ENCODE peak calls at places on chromosomes 4 and X, in eight cellular contexts. One of them, this sample, is unnamed.

GRCh38 chrX:41889317-41890025 is 33.9 kb downstream of the CASK start:
- DNase-seq in astrocyte of the spinal cord: peak; percentile 24
- DNase-seq in GOT3: no peak
- DNase-seq in activated naive CD8-positive, alpha-beta T cell treated with anti-CD3 and anti-CD28 coated beads for 36 hours: no peak
- DNase-seq in H7: no peak
- DNase-seq in activated naive CD4-positive, alpha-beta T cell treated with anti-CD3 and anti-CD28 coated beads, Interleukin-2, amount 10 ng/mL, durations not matched to agents 7 days and 5 days: no peak
- DNase-seq in Caki2: peak; percentile 50
- DNase-seq in T follicular helper cell: no peak
- DNase-seq in this sample: no peak

GRCh38 chr4:73727685-73728084 is 12.7 kb upstream of the CXCL8 start:
- DNase-seq in astrocyte of the spinal cord: no peak
- DNase-seq in GOT3: no peak
- DNase-seq in activated naive CD8-positive, alpha-beta T cell treated with anti-CD3 and anti-CD28 coated beads for 36 hours: no peak
- DNase-seq in H7: no peak
- DNase-seq in activated naive CD4-positive, alpha-beta T cell treated with anti-CD3 and anti-CD28 coated beads, Interleukin-2, amount 10 ng/mL, durations not matched to agents 7 days and 5 days: no peak
- DNase-seq in Caki2: no peak
- DNase-seq in T follicular helper cell: no peak
- DNase-seq in this sample: no peak

GRCh38 chr4:2402053-2402452 is 16.4 kb downstream of the ZFYVE28 start:
- DNase-seq in astrocyte of the spinal cord: peak; percentile 32
- DNase-seq in GOT3: no peak
- DNase-seq in activated naive CD8-positive, alpha-beta T cell treated with anti-CD3 and anti-CD28 coated beads for 36 hours: no peak
- DNase-seq in H7: peak; percentile 95
- DNase-seq in activated naive CD4-positive, alpha-beta T cell treated with anti-CD3 and anti-CD28 coated beads, Interleukin-2, amount 10 ng/mL, durations not matched to agents 7 days and 5 days: peak; percentile 54
- DNase-seq in Caki2: no peak
- DNase-seq in T follicular helper cell: no peak
- DNase-seq in this sample: peak; percentile 59

GRCh38 chrX:43849173-43849572 is 33.1 kb downstream of the MAOB start:
- DNase-seq in astrocyte of the spinal cord: no peak
- DNase-seq in GOT3: no peak
- DNase-seq in activated naive CD8-positive, alpha-beta T cell treated with anti-CD3 and anti-CD28 coated beads for 36 hours: no peak
- DNase-seq in H7: no peak
- DNase-seq in activated naive CD4-positive, alpha-beta T cell treated with anti-CD3 and anti-CD28 coated beads, Interleukin-2, amount 10 ng/mL, durations not matched to agents 7 days and 5 days: no peak
- DNase-seq in Caki2: no peak
- DNase-seq in T follicular helper cell: no peak
- DNase-seq in this sample: no peak

GRCh38 chrX:116436358-116436816 is at the start of gene SLC6A14:
- DNase-seq in astrocyte of the spinal cord: no peak
- DNase-seq in GOT3: no peak
- DNase-seq in activated naive CD8-positive, alpha-beta T cell treated with anti-CD3 and anti-CD28 coated beads for 36 hours: no peak
- DNase-seq in H7: no peak
- DNase-seq in activated naive CD4-positive, alpha-beta T cell treated with anti-CD3 and anti-CD28 coated beads, Interleukin-2, amount 10 ng/mL, durations not matched to agents 7 days and 5 days: no peak
- DNase-seq in Caki2: no peak
- DNase-seq in T follicular helper cell: no peak
- DNase-seq in this sample: no peak

GRCh38 chr4:182896421-182896820 is 20.8 kb downstream of the DCTD start:
- DNase-seq in astrocyte of the spinal cord: no peak
- DNase-seq in GOT3: no peak
- DNase-seq in activated naive CD8-positive, alpha-beta T cell treated with anti-CD3 and anti-CD28 coated beads for 36 hours: no peak
- DNase-seq in H7: no peak
- DNase-seq in activated naive CD4-positive, alpha-beta T cell treated with anti-CD3 and anti-CD28 coated beads, Interleukin-2, amount 10 ng/mL, durations not matched to agents 7 days and 5 days: no peak
- DNase-seq in Caki2: no peak
- DNase-seq in T follicular helper cell: no peak
- DNase-seq in this sample: no peak

GRCh38 chr4:126899382-126899801 is 733.4 kb upstream of the INTU start:
- DNase-seq in astrocyte of the spinal cord: peak; percentile 94
- DNase-seq in GOT3: no peak
- DNase-seq in activated naive CD8-positive, alpha-beta T cell treated with anti-CD3 and anti-CD28 coated beads for 36 hours: no peak
- DNase-seq in H7: no peak
- DNase-seq in activated naive CD4-positive, alpha-beta T cell treated with anti-CD3 and anti-CD28 coated beads, Interleukin-2, amount 10 ng/mL, durations not matched to agents 7 days and 5 days: no peak
- DNase-seq in Caki2: no peak
- DNase-seq in T follicular helper cell: no peak
- DNase-seq in this sample: no peak

GRCh38 chr4:105283501-105283900 is 136.8 kb downstream of the TET2 start:
- DNase-seq in astrocyte of the spinal cord: peak; percentile 57
- DNase-seq in GOT3: no peak
- DNase-seq in activated naive CD8-positive, alpha-beta T cell treated with anti-CD3 and anti-CD28 coated beads for 36 hours: no peak
- DNase-seq in H7: no peak
- DNase-seq in activated naive CD4-positive, alpha-beta T cell treated with anti-CD3 and anti-CD28 coated beads, Interleukin-2, amount 10 ng/mL, durations not matched to agents 7 days and 5 days: no peak
- DNase-seq in Caki2: no peak
- DNase-seq in T follicular helper cell: no peak
- DNase-seq in this sample: no peak

GRCh38 chr4:110165382-110166285 is 32.8 kb downstream of the ELOVL6 start:
- DNase-seq in astrocyte of the spinal cord: peak; percentile 66
- DNase-seq in GOT3: no peak
- DNase-seq in activated naive CD8-positive, alpha-beta T cell treated with anti-CD3 and anti-CD28 coated beads for 36 hours: peak; percentile 23
- DNase-seq in H7: no peak
- DNase-seq in activated naive CD4-positive, alpha-beta T cell treated with anti-CD3 and anti-CD28 coated beads, Interleukin-2, amount 10 ng/mL, durations not matched to agents 7 days and 5 days: peak; percentile 79
- DNase-seq in Caki2: peak; percentile 40
- DNase-seq in T follicular helper cell: peak; percentile 18
- DNase-seq in this sample: no peak

GRCh38 chr4:169142906-169143305 is 127.8 kb downstream of the SH3RF1 start:
- DNase-seq in astrocyte of the spinal cord: no peak
- DNase-seq in GOT3: no peak
- DNase-seq in activated naive CD8-positive, alpha-beta T cell treated with anti-CD3 and anti-CD28 coated beads for 36 hours: no peak
- DNase-seq in H7: no peak
- DNase-seq in activated naive CD4-positive, alpha-beta T cell treated with anti-CD3 and anti-CD28 coated beads, Interleukin-2, amount 10 ng/mL, durations not matched to agents 7 days and 5 days: no peak
- DNase-seq in Caki2: no peak
- DNase-seq in T follicular helper cell: no peak
- DNase-seq in this sample: no peak

GRCh38 chrX:150868625-150869024 is 29.8 kb downstream of the CD99L2 start:
- DNase-seq in astrocyte of the spinal cord: no peak
- DNase-seq in GOT3: no peak
- DNase-seq in activated naive CD8-positive, alpha-beta T cell treated with anti-CD3 and anti-CD28 coated beads for 36 hours: no peak
- DNase-seq in H7: no peak
- DNase-seq in activated naive CD4-positive, alpha-beta T cell treated with anti-CD3 and anti-CD28 coated beads, Interleukin-2, amount 10 ng/mL, durations not matched to agents 7 days and 5 days: no peak
- DNase-seq in Caki2: no peak
- DNase-seq in T follicular helper cell: no peak
- DNase-seq in this sample: no peak

GRCh38 chrX:9859711-9860555 is 73.7 kb downstream of the SHROOM2 start:
- DNase-seq in astrocyte of the spinal cord: peak; percentile 61
- DNase-seq in GOT3: no peak
- DNase-seq in activated naive CD8-positive, alpha-beta T cell treated with anti-CD3 and anti-CD28 coated beads for 36 hours: no peak
- DNase-seq in H7: peak; percentile 16
- DNase-seq in activated naive CD4-positive, alpha-beta T cell treated with anti-CD3 and anti-CD28 coated beads, Interleukin-2, amount 10 ng/mL, durations not matched to agents 7 days and 5 days: no peak
- DNase-seq in Caki2: no peak
- DNase-seq in T follicular helper cell: no peak
- DNase-seq in this sample: no peak

GRCh38 chr4:82500106-82500738 is 61.6 kb downstream of the TMEM150C start:
- DNase-seq in astrocyte of the spinal cord: no peak
- DNase-seq in GOT3: no peak
- DNase-seq in activated naive CD8-positive, alpha-beta T cell treated with anti-CD3 and anti-CD28 coated beads for 36 hours: no peak
- DNase-seq in H7: no peak
- DNase-seq in activated naive CD4-positive, alpha-beta T cell treated with anti-CD3 and anti-CD28 coated beads, Interleukin-2, amount 10 ng/mL, durations not matched to agents 7 days and 5 days: no peak
- DNase-seq in Caki2: no peak
- DNase-seq in T follicular helper cell: no peak
- DNase-seq in this sample: peak; percentile 19

GRCh38 chr4:174107749-174108354 is 175.6 kb downstream of the FBXO8 start:
- DNase-seq in astrocyte of the spinal cord: no peak
- DNase-seq in GOT3: no peak
- DNase-seq in activated naive CD8-positive, alpha-beta T cell treated with anti-CD3 and anti-CD28 coated beads for 36 hours: no peak
- DNase-seq in H7: peak; percentile 3
- DNase-seq in activated naive CD4-positive, alpha-beta T cell treated with anti-CD3 and anti-CD28 coated beads, Interleukin-2, amount 10 ng/mL, durations not matched to agents 7 days and 5 days: no peak
- DNase-seq in Caki2: no peak
- DNase-seq in T follicular helper cell: no peak
- DNase-seq in this sample: no peak

GRCh38 chr4:20922962-20923361 is 222.7 kb downstream of the PACRGL start:
- DNase-seq in astrocyte of the spinal cord: no peak
- DNase-seq in GOT3: no peak
- DNase-seq in activated naive CD8-positive, alpha-beta T cell treated with anti-CD3 and anti-CD28 coated beads for 36 hours: no peak
- DNase-seq in H7: no peak
- DNase-seq in activated naive CD4-positive, alpha-beta T cell treated with anti-CD3 and anti-CD28 coated beads, Interleukin-2, amount 10 ng/mL, durations not matched to agents 7 days and 5 days: no peak
- DNase-seq in Caki2: no peak
- DNase-seq in T follicular helper cell: no peak
- DNase-seq in this sample: no peak

GRCh38 chr4:105215609-105216313 is 69.1 kb downstream of the TET2 start:
- DNase-seq in astrocyte of the spinal cord: peak; percentile 62
- DNase-seq in GOT3: no peak
- DNase-seq in activated naive CD8-positive, alpha-beta T cell treated with anti-CD3 and anti-CD28 coated beads for 36 hours: no peak
- DNase-seq in H7: no peak
- DNase-seq in activated naive CD4-positive, alpha-beta T cell treated with anti-CD3 and anti-CD28 coated beads, Interleukin-2, amount 10 ng/mL, durations not matched to agents 7 days and 5 days: no peak
- DNase-seq in Caki2: no peak
- DNase-seq in T follicular helper cell: no peak
- DNase-seq in this sample: no peak

GRCh38 chr4:76306882-76307669 is 543 bp downstream of the STBD1 start:
- DNase-seq in astrocyte of the spinal cord: peak; percentile 61
- DNase-seq in GOT3: no peak
- DNase-seq in activated naive CD8-positive, alpha-beta T cell treated with anti-CD3 and anti-CD28 coated beads for 36 hours: peak; percentile 14
- DNase-seq in H7: peak; percentile 87
- DNase-seq in activated naive CD4-positive, alpha-beta T cell treated with anti-CD3 and anti-CD28 coated beads, Interleukin-2, amount 10 ng/mL, durations not matched to agents 7 days and 5 days: peak; percentile 45
- DNase-seq in Caki2: peak; percentile 67
- DNase-seq in T follicular helper cell: no peak
- DNase-seq in this sample: peak; percentile 5

This sample was measured in NCI-H1105.